ENCODE peak calls at places on chromosomes 11 and 22, in five cellular contexts. S is IMR-90, L is trophoblast cell, V is neuronal stem cell, G is H9. J is an unnamed sample.
A peak's percentile ranks its signal among the peaks of the same experiment; 100 is the strongest.

GRCh38 chr11:128669491-128669890 is 24.4 kb upstream of the FLI1 start:
- DNase-seq in S (peak; percentile 52), L (no peak), V (no peak), G (no peak), J (peak; percentile 41)

GRCh38 chr22:45680932-45681700 is 9.5 kb downstream of the ATXN10 start:
- DNase-seq in S (peak; percentile 90), L (no peak), V (no peak), G (no peak), J (peak; percentile 77)

GRCh38 chr11:124879999-124880611 is 14.9 kb downstream of the ROBO3 start:
- DNase-seq in S (no peak), L (no peak), V (no peak), G (peak; percentile 24), J (no peak)

GRCh38 chr11:120337133-120337895 is 1.1 kb downstream of the ARHGEF12 start:
- DNase-seq in S (no peak), L (no peak), V (peak; percentile 23), G (peak; percentile 31), J (peak; percentile 61)

GRCh38 chr22:35601743-35602633 is 15.1 kb downstream of the MB start:
- DNase-seq in S (peak; percentile 72), L (peak; percentile 54), V (no peak), G (no peak), J (peak; percentile 80)

GRCh38 chr11:71294846-71295600 is 42.6 kb upstream of the SHANK2 start:
- DNase-seq in S (no peak), L (no peak), V (no peak), G (no peak), J (no peak)

GRCh38 chr11:76233936-76234703 is 27.8 kb upstream of the WNT11 start:
- DNase-seq in S (no peak), L (peak; percentile 40), V (no peak), G (peak; percentile 50), J (peak; percentile 26)

GRCh38 chr11:123640677-123641494 is 13.5 kb downstream of the SCN3B start:
- DNase-seq in S (peak; percentile 17), L (peak; percentile 48), V (peak; percentile 61), G (peak; percentile 77), J (peak; percentile 40)

GRCh38 chr22:39214383-39215069 is 30.3 kb downstream of the PDGFB start:
- DNase-seq in S (peak; percentile 36), L (peak; percentile 95), V (peak; percentile 45), G (peak; percentile 82), J (peak; percentile 20)

GRCh38 chr11:121376135-121376534 is 76.0 kb upstream of the SORL1 start:
- DNase-seq in S (no peak), L (no peak), V (no peak), G (no peak), J (no peak)

GRCh38 chr22:42621505-42622002 is 6.9 kb upstream of the POLDIP3 start:
- DNase-seq in S (peak; percentile 61), L (peak; percentile 85), V (peak; percentile 67), G (peak; percentile 93), J (peak; percentile 70)

GRCh38 chr22:42340695-42341383 is 70.4 kb upstream of the TCF20 start:
- DNase-seq in S (no peak), L (no peak), V (peak; percentile 50), G (peak; percentile 60), J (no peak)

GRCh38 chr11:134124660-134125451 is 56.0 kb downstream of the JAM3 start:
- DNase-seq in S (peak; percentile 66), L (peak; percentile 11), V (peak; percentile 47), G (peak; percentile 76), J (peak; percentile 78)

GRCh38 chr22:31075961-31076360 is 5.2 kb upstream of the SMTN start:
- DNase-seq in S (peak; percentile 41), L (no peak), V (no peak), G (no peak), J (no peak)

GRCh38 chr11:123384116-123384515 is 46.0 kb upstream of the GRAMD1B start:
- DNase-seq in S (no peak), L (no peak), V (no peak), G (no peak), J (no peak)

GRCh38 chr22:20153945-20154344 is 3.1 kb upstream of the CCDC188 start:
- DNase-seq in S (peak; percentile 20), L (no peak), V (no peak), G (peak; percentile 62), J (no peak)

GRCh38 chr11:69956669-69957190 is 121.4 kb upstream of the ANO1 start:
- DNase-seq in S (no peak), L (no peak), V (no peak), G (no peak), J (no peak)

GRCh38 chr11:93031386-93031785 is 61.9 kb downstream of the MTNR1B start:
- DNase-seq in S (peak; percentile 82), L (peak; percentile 31), V (no peak), G (peak; percentile 61), J (no peak)

DNA sequence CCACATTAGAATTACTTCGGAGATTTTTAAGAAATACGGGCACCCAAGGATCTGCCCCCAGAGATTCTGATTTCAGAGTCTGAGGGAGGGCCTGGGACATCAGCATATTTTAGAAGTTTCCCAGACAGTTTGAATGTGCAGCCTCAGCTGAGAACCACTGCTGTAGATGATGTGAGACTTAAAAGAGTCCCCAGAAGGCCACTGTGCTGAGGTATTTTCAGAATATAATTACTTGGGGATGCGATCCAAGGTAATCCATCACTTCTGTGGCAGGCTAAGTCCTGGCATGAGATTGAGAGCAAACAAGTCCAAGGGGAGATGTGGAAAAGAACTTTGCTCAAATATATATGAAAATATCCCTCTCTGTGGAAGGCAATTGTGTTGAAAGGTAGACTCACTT is 48.3 kb upstream of the AMOTL1 start:
- DNase-seq in S (no peak), L (no peak), V (no peak), G (no peak), J (no peak)
- H3K18ac ChIP-seq in S (no peak overlapping the region), L (no peak overlapping the region), V (no peak overlapping the region), G (no peak overlapping the region), J (no peak overlapping the region)

GRCh38 chr11:9609002-9609759 is 35.7 kb downstream of the WEE1 start:
- DNase-seq in S (no peak), L (no peak), V (no peak), G (no peak), J (no peak)
- H2AK5ac ChIP-seq in S (peak overlapping the region; percentile 94), L (peak overlapping the region; percentile 64), V (peak overlapping the region; percentile 91), G (no peak overlapping the region), J (peak overlapping the region; percentile 16)

DNA sequence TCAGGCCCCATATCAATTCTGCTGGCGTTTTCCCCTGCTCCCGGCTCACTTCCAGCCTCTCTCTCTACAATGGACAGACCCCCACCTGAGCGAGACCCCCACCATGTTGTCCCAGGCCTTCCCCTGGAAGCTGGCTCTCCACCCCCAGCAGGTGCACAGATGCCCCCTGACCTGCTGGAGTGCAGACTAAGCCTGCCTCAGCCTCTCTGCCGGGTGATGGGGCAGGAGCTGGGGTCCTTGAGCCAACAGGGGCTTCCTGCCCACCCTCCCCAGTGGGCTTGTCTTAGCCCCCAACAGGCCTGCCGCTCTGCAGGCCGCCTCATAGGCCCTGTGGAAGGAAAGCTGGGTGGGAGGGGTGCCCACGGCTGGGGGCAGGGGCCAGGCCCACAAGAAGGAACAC is 10.0 kb downstream of the ELFN2 start:
- DNase-seq in S (no peak), L (no peak), V (no peak), G (no peak), J (no peak)
- H3K4me1 ChIP-seq in S (peaks cover 7% of the 10 kb centered on the region), L (no peaks in the 10 kb centered on the region), V (peaks cover 17% of the 10 kb centered on the region), G (no peaks in the 10 kb centered on the region), J (peaks cover 62% of the 10 kb centered on the region)

GRCh38 chr11:114246321-114247069 is 49.7 kb upstream of the NNMT start:
- DNase-seq in S (no peak), L (no peak), V (no peak), G (no peak), J (no peak)

GRCh38 chr11:114250180-114250579 is 46.0 kb upstream of the NNMT start:
- DNase-seq in S (no peak), L (no peak), V (no peak), G (no peak), J (no peak)

GRCh38 chr11:114244995-114245394 is 51.2 kb upstream of the NNMT start:
- DNase-seq in S (no peak), L (no peak), V (no peak), G (no peak), J (no peak)

GRCh38 chr11:114243461-114244372 is 52.5 kb upstream of the NNMT start:
- DNase-seq in S (no peak), L (no peak), V (no peak), G (no peak), J (no peak)

DNA sequence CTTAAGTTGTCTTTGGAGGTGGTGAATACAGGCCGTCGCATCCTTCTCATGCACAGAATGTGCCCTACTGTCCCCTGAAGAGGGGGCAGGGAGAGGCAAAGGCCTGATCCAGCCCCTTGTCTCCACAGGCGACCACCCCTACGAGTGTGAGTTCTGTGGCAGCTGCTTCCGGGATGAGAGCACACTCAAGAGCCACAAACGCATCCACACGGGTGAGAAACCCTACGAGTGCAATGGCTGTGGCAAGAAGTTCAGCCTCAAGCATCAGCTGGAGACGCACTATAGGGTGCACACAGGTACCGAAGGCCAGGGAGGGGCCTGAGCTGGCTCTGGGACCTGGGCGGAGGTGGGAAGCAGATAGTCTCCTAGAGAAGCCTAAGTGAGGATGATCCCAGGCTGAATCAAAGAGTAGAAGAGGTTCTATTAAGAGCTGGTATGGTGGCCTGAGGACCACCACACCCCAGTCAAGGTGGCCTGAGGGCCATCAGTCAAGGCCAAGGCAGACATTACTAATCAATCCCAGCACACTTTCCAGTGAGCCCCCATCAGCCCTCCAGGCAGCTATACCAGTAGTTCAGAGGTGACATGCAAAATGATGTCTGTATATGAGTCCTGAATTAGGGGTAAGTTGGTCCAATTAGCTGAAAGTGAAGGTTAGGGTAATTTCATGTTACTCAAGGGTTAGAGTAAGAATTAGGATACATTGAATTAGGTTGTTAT is 49.0 kb upstream of the NNMT start:
- DNase-seq in S (no peak), L (no peak), V (no peak), G (no peak), J (no peak)
- H3K18ac ChIP-seq in S (no peak overlapping the region), L (no peak overlapping the region), V (peak overlapping the region; percentile 11), G (no peak overlapping the region), J (no peak overlapping the region)

DNA sequence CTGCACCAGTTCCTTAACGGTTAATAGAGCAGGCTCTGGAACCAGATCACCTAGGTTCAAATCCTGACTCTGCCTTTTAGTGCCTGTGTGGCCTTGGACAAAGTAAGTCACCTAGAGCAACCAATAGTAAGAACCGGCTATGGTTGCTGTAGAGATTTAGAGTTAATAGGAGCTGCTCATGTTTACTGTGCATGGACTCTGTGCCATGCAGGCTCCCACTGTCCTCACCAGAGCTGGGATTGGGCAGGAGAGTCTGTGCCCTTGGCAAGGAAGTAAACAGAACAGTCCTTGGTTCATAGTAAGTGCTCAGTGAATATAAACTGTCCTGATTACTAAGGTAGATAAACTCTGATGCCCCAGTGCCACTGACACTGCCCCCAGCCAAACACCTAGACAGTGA is 1.4 kb upstream of the TP53I11 start:
- DNase-seq in S (no peak), L (no peak), V (no peak), G (no peak), J (no peak)
- H2AK5ac ChIP-seq in S (no peak overlapping the region), L (no peak overlapping the region), V (peak overlapping the region; percentile 10), G (no peak overlapping the region), J (no peak overlapping the region)

GRCh38 chr22:21866821-21867527 is 471 bp downstream of the MAPK1 start:
- DNase-seq in S (no peak), L (peak; percentile 27), V (peak; percentile 15), G (no peak), J (no peak)

GRCh38 chr22:21867528-21868266 is at the start of gene MAPK1:
- DNase-seq in S (peak; percentile 81), L (peak; percentile 88), V (peak; percentile 85), G (peak; percentile 93), J (peak; percentile 90)

GRCh38 chr22:21862386-21863242 is 4.8 kb downstream of the MAPK1 start:
- DNase-seq in S (no peak), L (no peak), V (no peak), G (no peak), J (no peak)

GRCh38 chr22:21861856-21862255 is 5.6 kb downstream of the MAPK1 start:
- DNase-seq in S (no peak), L (peak; percentile 13), V (no peak), G (no peak), J (peak; percentile 44)

GRCh38 chr22:21865041-21865440 is 2.4 kb downstream of the MAPK1 start:
- DNase-seq in S (peak; percentile 91), L (peak; percentile 49), V (no peak), G (no peak), J (peak; percentile 77)
- H3K4me1 ChIP-seq in S (peaks cover 7% of the 10 kb centered on the region), L (peaks cover 5% of the 10 kb centered on the region), V (peaks cover 2% of the 10 kb centered on the region), G (peaks cover 8% of the 10 kb centered on the region), J (peaks cover 10% of the 10 kb centered on the region)